ENCODE peak calls at places on chromosomes 12 and 14, in seven cellular contexts. One of them, this sample, is unnamed.

GRCh38 chr14:57153286-57153685 is 115.4 kb downstream of the EXOC5 start:
- DNase-seq in naive thymus-derived CD4-positive, alpha-beta T cell: no peak
- DNase-seq in tibial artery: no peak
- DNase-seq in left ventricle myocardium inferior: no peak
- DNase-seq in GM23338: no peak
- DNase-seq in cardiac muscle cell: no peak
- DNase-seq in colonic mucosa: no peak
- DNase-seq in this sample: no peak

GRCh38 chr14:45526715-45527549 is 273.9 kb upstream of the MIS18BP1 start:
- DNase-seq in naive thymus-derived CD4-positive, alpha-beta T cell: no peak
- DNase-seq in left ventricle myocardium inferior: no peak
- DNase-seq in GM23338: peak; percentile 85
- DNase-seq in colonic mucosa: peak; percentile 29
- DNase-seq in tibial artery: no peak
- DNase-seq in cardiac muscle cell: no peak
- DNase-seq in this sample: peak; percentile 66

GRCh38 chr14:99943620-99944019 is 121.6 kb upstream of the EVL start:
- DNase-seq in tibial artery: no peak
- DNase-seq in GM23338: no peak
- DNase-seq in cardiac muscle cell: no peak
- DNase-seq in left ventricle myocardium inferior: no peak
- DNase-seq in colonic mucosa: no peak
- DNase-seq in naive thymus-derived CD4-positive, alpha-beta T cell: no peak
- DNase-seq in this sample: no peak

GRCh38 chr14:54654600-54654999 is 87.7 kb downstream of the SAMD4A start:
- DNase-seq in naive thymus-derived CD4-positive, alpha-beta T cell: no peak
- DNase-seq in left ventricle myocardium inferior: no peak
- DNase-seq in tibial artery: no peak
- DNase-seq in cardiac muscle cell: no peak
- DNase-seq in colonic mucosa: no peak
- DNase-seq in GM23338: no peak
- DNase-seq in this sample: no peak

GRCh38 chr12:116571089-116571488 is 11.9 kb downstream of the MAP1LC3B2 start:
- DNase-seq in cardiac muscle cell: no peak
- DNase-seq in naive thymus-derived CD4-positive, alpha-beta T cell: no peak
- DNase-seq in left ventricle myocardium inferior: no peak
- DNase-seq in GM23338: no peak
- DNase-seq in colonic mucosa: no peak
- DNase-seq in tibial artery: no peak
- DNase-seq in this sample: no peak

GRCh38 chr14:20934148-20934762 is 21.0 kb upstream of the RNASE2 start:
- DNase-seq in naive thymus-derived CD4-positive, alpha-beta T cell: no peak
- DNase-seq in colonic mucosa: no peak
- DNase-seq in GM23338: peak; percentile 94
- DNase-seq in tibial artery: no peak
- DNase-seq in left ventricle myocardium inferior: peak; percentile 20
- DNase-seq in cardiac muscle cell: peak; percentile 38
- DNase-seq in this sample: peak; percentile 80

GRCh38 chr12:106841471-106842302 is 67.2 kb downstream of the RIC8B start:
- DNase-seq in GM23338: peak; percentile 59
- DNase-seq in tibial artery: no peak
- DNase-seq in colonic mucosa: peak; percentile 56
- DNase-seq in cardiac muscle cell: peak; percentile 71
- DNase-seq in left ventricle myocardium inferior: no peak
- DNase-seq in naive thymus-derived CD4-positive, alpha-beta T cell: no peak
- DNase-seq in this sample: peak; percentile 45

GRCh38 chr12:39033789-39034188 is 128.4 kb upstream of the CPNE8 start:
- DNase-seq in naive thymus-derived CD4-positive, alpha-beta T cell: no peak
- DNase-seq in GM23338: no peak
- DNase-seq in cardiac muscle cell: no peak
- DNase-seq in tibial artery: no peak
- DNase-seq in left ventricle myocardium inferior: no peak
- DNase-seq in colonic mucosa: no peak
- DNase-seq in this sample: no peak

GRCh38 chr12:10293151-10293550 is 14.5 kb upstream of the KLRD1 start:
- DNase-seq in tibial artery: no peak
- DNase-seq in colonic mucosa: no peak
- DNase-seq in cardiac muscle cell: no peak
- DNase-seq in left ventricle myocardium inferior: no peak
- DNase-seq in GM23338: no peak
- DNase-seq in naive thymus-derived CD4-positive, alpha-beta T cell: no peak
- DNase-seq in this sample: no peak

GRCh38 chr12:101877816-101878811 is 734 bp downstream of the DRAM1 start:
- DNase-seq in naive thymus-derived CD4-positive, alpha-beta T cell: peak; percentile 9
- DNase-seq in tibial artery: peak; percentile 71
- DNase-seq in cardiac muscle cell: peak; percentile 34
- DNase-seq in left ventricle myocardium inferior: peak; percentile 22
- DNase-seq in GM23338: peak; percentile 45
- DNase-seq in colonic mucosa: peak; percentile 36
- DNase-seq in this sample: peak; percentile 77

GRCh38 chr12:106086696-106087095 is 52.1 kb downstream of the NUAK1 start:
- DNase-seq in colonic mucosa: no peak
- DNase-seq in cardiac muscle cell: no peak
- DNase-seq in naive thymus-derived CD4-positive, alpha-beta T cell: no peak
- DNase-seq in left ventricle myocardium inferior: no peak
- DNase-seq in GM23338: no peak
- DNase-seq in tibial artery: no peak
- DNase-seq in this sample: no peak

GRCh38 chr14:72904840-72905561 is 11.1 kb upstream of the DPF3 start:
- DNase-seq in left ventricle myocardium inferior: peak; percentile 41
- DNase-seq in tibial artery: peak; percentile 80
- DNase-seq in colonic mucosa: peak; percentile 69
- DNase-seq in cardiac muscle cell: peak; percentile 87
- DNase-seq in GM23338: peak; percentile 81
- DNase-seq in naive thymus-derived CD4-positive, alpha-beta T cell: peak; percentile 52
- DNase-seq in this sample: peak; percentile 49

GRCh38 chr12:122282066-122282465 is 15.8 kb upstream of the VPS33A start:
- DNase-seq in GM23338: peak; percentile 21
- DNase-seq in left ventricle myocardium inferior: no peak
- DNase-seq in cardiac muscle cell: peak; percentile 74
- DNase-seq in colonic mucosa: no peak
- DNase-seq in naive thymus-derived CD4-positive, alpha-beta T cell: no peak
- DNase-seq in tibial artery: no peak
- DNase-seq in this sample: no peak

GRCh38 chr12:29191267-29191889 is 42.3 kb downstream of the FAR2 start:
- DNase-seq in tibial artery: no peak
- DNase-seq in left ventricle myocardium inferior: no peak
- DNase-seq in colonic mucosa: no peak
- DNase-seq in naive thymus-derived CD4-positive, alpha-beta T cell: no peak
- DNase-seq in cardiac muscle cell: no peak
- DNase-seq in GM23338: no peak
- DNase-seq in this sample: no peak

GRCh38 chr12:49301759-49302158 is 6.8 kb downstream of the PRPH start:
- DNase-seq in cardiac muscle cell: no peak
- DNase-seq in colonic mucosa: no peak
- DNase-seq in GM23338: no peak
- DNase-seq in left ventricle myocardium inferior: no peak
- DNase-seq in naive thymus-derived CD4-positive, alpha-beta T cell: no peak
- DNase-seq in tibial artery: peak; percentile 3
- DNase-seq in this sample: no peak

GRCh38 chr12:116710367-116710766 is 27.5 kb downstream of the SPRING1 start:
- DNase-seq in left ventricle myocardium inferior: no peak
- DNase-seq in tibial artery: no peak
- DNase-seq in cardiac muscle cell: no peak
- DNase-seq in colonic mucosa: no peak
- DNase-seq in naive thymus-derived CD4-positive, alpha-beta T cell: no peak
- DNase-seq in GM23338: no peak
- DNase-seq in this sample: no peak

GRCh38 chr12:116962783-116963356 is 52.1 kb downstream of the FBXW8 start:
- DNase-seq in tibial artery: no peak
- DNase-seq in GM23338: no peak
- DNase-seq in naive thymus-derived CD4-positive, alpha-beta T cell: no peak
- DNase-seq in cardiac muscle cell: no peak
- DNase-seq in colonic mucosa: no peak
- DNase-seq in left ventricle myocardium inferior: no peak
- DNase-seq in this sample: no peak

GRCh38 chr14:37122288-37122687 is 50.1 kb downstream of the SLC25A21 start:
- DNase-seq in left ventricle myocardium inferior: no peak
- DNase-seq in naive thymus-derived CD4-positive, alpha-beta T cell: no peak
- DNase-seq in cardiac muscle cell: no peak
- DNase-seq in GM23338: peak; percentile 9
- DNase-seq in colonic mucosa: no peak
- DNase-seq in tibial artery: no peak
- DNase-seq in this sample: no peak

GRCh38 chr12:118685983-118686607 is 295.2 kb upstream of the SRRM4 start:
- DNase-seq in colonic mucosa: peak; percentile 31
- DNase-seq in cardiac muscle cell: no peak
- DNase-seq in left ventricle myocardium inferior: no peak
- DNase-seq in tibial artery: no peak
- DNase-seq in naive thymus-derived CD4-positive, alpha-beta T cell: no peak
- DNase-seq in GM23338: no peak
- DNase-seq in this sample: no peak

GRCh38 chr14:54450535-54450934 is 9.4 kb upstream of the CNIH1 start:
- DNase-seq in GM23338: no peak
- DNase-seq in tibial artery: no peak
- DNase-seq in left ventricle myocardium inferior: no peak
- DNase-seq in cardiac muscle cell: peak; percentile 40
- DNase-seq in naive thymus-derived CD4-positive, alpha-beta T cell: no peak
- DNase-seq in colonic mucosa: no peak
- DNase-seq in this sample: no peak

GRCh38 chr12:59036973-59037807 is 116.9 kb upstream of the LRIG3 start:
- DNase-seq in GM23338: no peak
- DNase-seq in left ventricle myocardium inferior: no peak
- DNase-seq in naive thymus-derived CD4-positive, alpha-beta T cell: no peak
- DNase-seq in cardiac muscle cell: peak; percentile 16
- DNase-seq in tibial artery: no peak
- DNase-seq in colonic mucosa: no peak
- DNase-seq in this sample: no peak

GRCh38 chr14:102975662-102976061 is 53.2 kb downstream of the AMN start:
- DNase-seq in cardiac muscle cell: no peak
- DNase-seq in naive thymus-derived CD4-positive, alpha-beta T cell: no peak
- DNase-seq in colonic mucosa: no peak
- DNase-seq in GM23338: peak; percentile 38
- DNase-seq in tibial artery: no peak
- DNase-seq in left ventricle myocardium inferior: no peak
- DNase-seq in this sample: peak; percentile 72

GRCh38 chr14:102979406-102979805 is 56.9 kb downstream of the AMN start:
- DNase-seq in colonic mucosa: no peak
- DNase-seq in naive thymus-derived CD4-positive, alpha-beta T cell: no peak
- DNase-seq in tibial artery: no peak
- DNase-seq in cardiac muscle cell: no peak
- DNase-seq in left ventricle myocardium inferior: no peak
- DNase-seq in GM23338: no peak
- DNase-seq in this sample: no peak

GRCh38 chr14:102980409-102980810 is 57.9 kb downstream of the AMN start:
- DNase-seq in naive thymus-derived CD4-positive, alpha-beta T cell: no peak
- DNase-seq in left ventricle myocardium inferior: no peak
- DNase-seq in GM23338: no peak
- DNase-seq in colonic mucosa: no peak
- DNase-seq in cardiac muscle cell: peak; percentile 76
- DNase-seq in tibial artery: no peak
- DNase-seq in this sample: no peak

GRCh38 chr14:102973706-102974280 is 51.3 kb downstream of the AMN start:
- DNase-seq in cardiac muscle cell: no peak
- DNase-seq in naive thymus-derived CD4-positive, alpha-beta T cell: no peak
- DNase-seq in tibial artery: no peak
- DNase-seq in GM23338: no peak
- DNase-seq in colonic mucosa: no peak
- DNase-seq in left ventricle myocardium inferior: no peak
- DNase-seq in this sample: no peak

DNA sequence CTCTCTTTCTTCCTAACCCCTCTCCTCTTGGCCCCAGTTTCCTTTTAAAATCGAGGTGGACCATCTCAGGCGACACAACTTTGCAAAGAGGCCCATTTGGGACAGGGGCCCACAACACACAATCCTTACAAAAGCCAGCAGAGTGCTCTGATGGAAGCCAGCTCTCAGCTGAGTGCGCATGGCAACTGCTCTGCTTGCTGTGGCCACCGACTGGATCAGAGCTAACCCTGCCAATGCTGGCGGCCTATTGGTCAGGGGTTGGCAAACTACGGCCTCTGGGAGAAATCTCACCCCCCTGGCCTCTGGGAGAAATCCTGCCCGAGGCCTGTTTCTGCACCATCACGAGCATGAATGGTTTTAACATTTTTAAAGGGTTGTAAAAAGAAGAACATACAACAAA is 55.0 kb downstream of the AMN start:
- DNase-seq in tibial artery: no peak
- DNase-seq in naive thymus-derived CD4-positive, alpha-beta T cell: no peak
- DNase-seq in cardiac muscle cell: no peak
- DNase-seq in GM23338: no peak
- DNase-seq in left ventricle myocardium inferior: no peak
- DNase-seq in colonic mucosa: no peak
- DNase-seq in this sample: no peak
- H3K36me3 ChIP-seq in tibial artery: peaks cover 86% of the 10 kb centered on the region
- H3K36me3 ChIP-seq in naive thymus-derived CD4-positive, alpha-beta T cell: peaks cover 3% of the 10 kb centered on the region
- H3K36me3 ChIP-seq in cardiac muscle cell: peaks cover 39% of the 10 kb centered on the region
- H3K36me3 ChIP-seq in GM23338: peaks cover 26% of the 10 kb centered on the region
- H3K36me3 ChIP-seq in left ventricle myocardium inferior: peaks cover 100% of the 10 kb centered on the region
- H3K36me3 ChIP-seq in colonic mucosa: no peaks in the 10 kb centered on the region
- H3K36me3 ChIP-seq in this sample: peaks cover 24% of the 10 kb centered on the region

GRCh38 chr14:26554069-26554772 is 43.6 kb downstream of the NOVA1 start:
- DNase-seq in left ventricle myocardium inferior: no peak
- DNase-seq in colonic mucosa: no peak
- DNase-seq in tibial artery: no peak
- DNase-seq in cardiac muscle cell: no peak
- DNase-seq in naive thymus-derived CD4-positive, alpha-beta T cell: no peak
- DNase-seq in GM23338: peak; percentile 56
- DNase-seq in this sample: no peak

GRCh38 chr14:26548431-26548830 is 49.4 kb downstream of the NOVA1 start:
- DNase-seq in colonic mucosa: no peak
- DNase-seq in tibial artery: no peak
- DNase-seq in left ventricle myocardium inferior: no peak
- DNase-seq in GM23338: no peak
- DNase-seq in naive thymus-derived CD4-positive, alpha-beta T cell: no peak
- DNase-seq in cardiac muscle cell: no peak
- DNase-seq in this sample: no peak

DNA sequence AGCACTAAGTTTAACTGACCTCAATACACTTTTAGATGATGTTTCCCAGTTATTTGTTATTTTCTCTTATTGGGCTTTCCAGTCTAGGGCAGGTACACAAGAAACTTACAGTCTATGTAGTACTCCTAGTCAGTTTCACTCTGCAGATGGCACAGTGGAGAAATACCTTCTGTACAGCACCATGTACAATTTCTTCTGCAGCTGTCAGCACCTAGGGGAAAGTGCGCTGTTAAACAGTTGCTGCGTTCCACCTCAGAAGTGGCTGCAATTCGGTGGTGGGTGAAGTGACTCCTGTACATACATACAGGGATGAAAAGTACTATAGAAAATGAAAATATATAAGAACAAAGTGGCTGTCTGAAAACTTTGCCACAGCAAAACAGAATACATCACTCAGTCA is 48.3 kb downstream of the NOVA1 start:
- DNase-seq in cardiac muscle cell: no peak
- DNase-seq in tibial artery: no peak
- DNase-seq in colonic mucosa: no peak
- DNase-seq in naive thymus-derived CD4-positive, alpha-beta T cell: no peak
- DNase-seq in left ventricle myocardium inferior: no peak
- DNase-seq in GM23338: no peak
- DNase-seq in this sample: no peak
- H3K4me3 ChIP-seq in cardiac muscle cell: no peak overlapping the region
- H3K4me3 ChIP-seq in tibial artery: no peak overlapping the region
- H3K4me3 ChIP-seq in colonic mucosa: no peak overlapping the region
- H3K4me3 ChIP-seq in naive thymus-derived CD4-positive, alpha-beta T cell: no peak overlapping the region
- H3K4me3 ChIP-seq in left ventricle myocardium inferior: no peak overlapping the region
- H3K4me3 ChIP-seq in GM23338: no peak overlapping the region
- H3K4me3 ChIP-seq in this sample: no peak overlapping the region

GRCh38 chr14:55684956-55685584 is 105.1 kb downstream of the KTN1 start:
- DNase-seq in naive thymus-derived CD4-positive, alpha-beta T cell: no peak
- DNase-seq in tibial artery: no peak
- DNase-seq in colonic mucosa: no peak
- DNase-seq in cardiac muscle cell: no peak
- DNase-seq in GM23338: no peak
- DNase-seq in left ventricle myocardium inferior: no peak
- DNase-seq in this sample: no peak
- H3K36me3 ChIP-seq in naive thymus-derived CD4-positive, alpha-beta T cell: peaks cover 33% of the 10 kb centered on the region
- H3K36me3 ChIP-seq in tibial artery: peaks cover 23% of the 10 kb centered on the region
- H3K36me3 ChIP-seq in colonic mucosa: no peaks in the 10 kb centered on the region
- H3K36me3 ChIP-seq in cardiac muscle cell: peaks cover 39% of the 10 kb centered on the region
- H3K36me3 ChIP-seq in GM23338: peaks cover 18% of the 10 kb centered on the region
- H3K36me3 ChIP-seq in left ventricle myocardium inferior: peaks cover 67% of the 10 kb centered on the region
- H3K36me3 ChIP-seq in this sample: peaks cover 2% of the 10 kb centered on the region

GRCh38 chr12:89350661-89351488 is 1.4 kb downstream of the DUSP6 start:
- DNase-seq in colonic mucosa: peak; percentile 35
- DNase-seq in naive thymus-derived CD4-positive, alpha-beta T cell: no peak
- DNase-seq in GM23338: no peak
- DNase-seq in tibial artery: peak; percentile 67
- DNase-seq in cardiac muscle cell: peak; percentile 52
- DNase-seq in left ventricle myocardium inferior: peak; percentile 36
- DNase-seq in this sample: no peak
- H3K4me3 ChIP-seq in colonic mucosa: peak overlapping the region; percentile 70
- H3K4me3 ChIP-seq in naive thymus-derived CD4-positive, alpha-beta T cell: peak overlapping the region; percentile 68
- H3K4me3 ChIP-seq in GM23338: peak overlapping the region; percentile 59
- H3K4me3 ChIP-seq in tibial artery: peak overlapping the region; percentile 90
- H3K4me3 ChIP-seq in cardiac muscle cell: peak overlapping the region; percentile 81
- H3K4me3 ChIP-seq in left ventricle myocardium inferior: peak overlapping the region; percentile 89
- H3K4me3 ChIP-seq in this sample: peak overlapping the region; percentile 88

This sample was measured in H7.